ENCODE peak calls at places on chromosomes 6 and 20, in six cellular contexts. U, R, J, O, K and L are unnamed samples.

GRCh38 chr6:158911746-158912158 is 88.2 kb downstream of the RSPH3 start:
- DNase-seq in U (no peak), R (no peak), J (no peak), O (no peak), K (no peak), L (no peak)

GRCh38 chr20:64099880-64100565 is 7.3 kb downstream of the NPBWR2 start:
- DNase-seq in U (no peak), R (no peak), J (no peak), O (no peak), K (no peak), L (no peak)

GRCh38 chr20:56629464-56630085 is 469 bp downstream of the TFAP2C start:
- DNase-seq in U (no peak), R (no peak), J (no peak), O (no peak), K (no peak), L (no peak)

GRCh38 chr6:46940433-46941226 is 18.9 kb upstream of the ADGRF5 start:
- DNase-seq in U (no peak), R (no peak), J (no peak), O (no peak), K (no peak), L (no peak)

GRCh38 chr6:47238456-47238995 is 71.2 kb downstream of the TNFRSF21 start:
- DNase-seq in U (no peak), R (no peak), J (no peak), O (no peak), K (no peak), L (no peak)

GRCh38 chr6:37555040-37555781 is 55.5 kb upstream of the CCDC167 start:
- DNase-seq in U (no peak), R (no peak), J (no peak), O (no peak), K (no peak), L (no peak)

GRCh38 chr20:34632870-34633452 is 43.9 kb downstream of the PIGU start:
- DNase-seq in U (no peak), R (no peak), J (no peak), O (no peak), K (no peak), L (no peak)

GRCh38 chr20:815914-816606 is 17.5 kb upstream of the FAM110A start:
- DNase-seq in U (peak; percentile 59), R (peak; percentile 53), J (peak; percentile 46), O (peak; percentile 76), K (peak; percentile 56), L (peak; percentile 68)

GRCh38 chr6:166112580-166112979 is 55.1 kb downstream of the TBXT start:
- DNase-seq in U (no peak), R (no peak), J (no peak), O (no peak), K (no peak), L (no peak)

GRCh38 chr20:50220894-50221266 is 30.2 kb downstream of the CEBPB start:
- DNase-seq in U (no peak), R (no peak), J (no peak), O (no peak), K (no peak), L (no peak)

GRCh38 chr20:5088688-5089087 is 31.1 kb downstream of the PCNA start:
- DNase-seq in U (no peak), R (no peak), J (no peak), O (no peak), K (no peak), L (no peak)

GRCh38 chr6:67210450-67210849 is 1424.6 kb upstream of the ADGRB3 start:
- DNase-seq in U (no peak), R (no peak), J (no peak), O (no peak), K (no peak), L (no peak)

GRCh38 chr6:9979996-9980395 is 434.9 kb downstream of the TFAP2A start:
- DNase-seq in U (no peak), R (no peak), J (no peak), O (no peak), K (no peak), L (no peak)

GRCh38 chr6:2976571-2977085 is 5.3 kb upstream of the SERPINB6 start:
- DNase-seq in U (no peak), R (no peak), J (no peak), O (no peak), K (no peak), L (no peak)

GRCh38 chr20:20331796-20332195 is 36.1 kb upstream of the INSM1 start:
- DNase-seq in U (no peak), R (no peak), J (no peak), O (no peak), K (no peak), L (no peak)

GRCh38 chr6:804771-805170 is 111.8 kb upstream of the EXOC2 start:
- DNase-seq in U (no peak), R (no peak), J (no peak), O (no peak), K (no peak), L (no peak)

GRCh38 chr6:160500639-160501038 is 152.5 kb downstream of the SLC22A3 start:
- DNase-seq in U (no peak), R (no peak), J (no peak), O (no peak), K (no peak), L (no peak)

GRCh38 chr6:14092861-14093789 is 24.4 kb upstream of the CD83 start:
- DNase-seq in U (no peak), R (no peak), J (no peak), O (no peak), K (no peak), L (no peak)

GRCh38 chr6:135088818-135089809 is 34.5 kb upstream of the HBS1L start:
- DNase-seq in U (no peak), R (no peak), J (no peak), O (no peak), K (peak; percentile 13), L (no peak)

GRCh38 chr20:17969276-17969883 is 562 bp downstream of the MGME1 start:
- DNase-seq in U (peak; percentile 50), R (no peak), J (no peak), O (no peak), K (no peak), L (no peak)

GRCh38 chr20:62088258-62089127 is 22.8 kb upstream of the TAF4 start:
- DNase-seq in U (peak; percentile 38), R (no peak), J (no peak), O (no peak), K (peak; percentile 86), L (no peak)

GRCh38 chr6:51473996-51474975 is 613.1 kb downstream of the PKHD1 start:
- DNase-seq in U (no peak), R (no peak), J (no peak), O (no peak), K (no peak), L (no peak)

GRCh38 chr6:147765541-147765940 is 257.1 kb downstream of the SAMD5 start:
- DNase-seq in U (no peak), R (no peak), J (no peak), O (no peak), K (no peak), L (no peak)

GRCh38 chr6:133892444-133893323 is 3.8 kb downstream of the TCF21 start:
- DNase-seq in U (no peak), R (peak; percentile 59), J (no peak), O (no peak), K (no peak), L (no peak)

GRCh38 chr6:133956413-133957049 is 3.5 kb downstream of the TBPL1 start:
- DNase-seq in U (no peak), R (no peak), J (no peak), O (no peak), K (no peak), L (no peak)

GRCh38 chr6:48835421-48835958 is 627.6 kb downstream of the MMUT start:
- DNase-seq in U (no peak), R (no peak), J (no peak), O (no peak), K (no peak), L (no peak)

GRCh38 chr6:150247803-150248202 is 105.0 kb downstream of the PPP1R14C start:
- DNase-seq in U (no peak), R (no peak), J (no peak), O (no peak), K (no peak), L (no peak)

GRCh38 chr6:161836643-161837448 is 563.0 kb upstream of the AGPAT4 start:
- DNase-seq in U (peak; percentile 31), R (no peak), J (no peak), O (no peak), K (peak; percentile 7), L (peak; percentile 36)

GRCh38 chr20:24194133-24194532 is 205.6 kb upstream of the GGTLC1 start:
- DNase-seq in U (no peak), R (no peak), J (no peak), O (no peak), K (no peak), L (no peak)

GRCh38 chr20:21609221-21609620 is 95.4 kb upstream of the NKX2-2 start:
- DNase-seq in U (no peak), R (no peak), J (no peak), O (no peak), K (no peak), L (no peak)

GRCh38 chr6:29924731-29925130 is 17.6 kb upstream of the HLA-A start:
- DNase-seq in U (no peak), R (no peak), J (no peak), O (no peak), K (peak; percentile 51), L (no peak)

GRCh38 chr6:11431455-11431937 is 106.1 kb upstream of the TMEM170B start:
- DNase-seq in U (no peak), R (no peak), J (no peak), O (no peak), K (no peak), L (no peak)
- H3K4me1 ChIP-seq in U (peaks cover 20% of the 10 kb centered on the region), R (no peaks in the 10 kb centered on the region), J (peaks cover 62% of the 10 kb centered on the region), O (peaks cover 73% of the 10 kb centered on the region), K (peaks cover 31% of the 10 kb centered on the region), L (peaks cover 43% of the 10 kb centered on the region)

GRCh38 chr20:46327557-46327956 is 19.3 kb upstream of the CDH22 start:
- DNase-seq in U (no peak), R (no peak), J (no peak), O (no peak), K (no peak), L (no peak)
- TF ChIP-seq CTCF in U (no peak), R (no peak), J (no peak), O (no peak), K (no peak), L (no peak)

GRCh38 chr20:52054123-52054522 is 137.5 kb downstream of the ZFP64 start:
- DNase-seq in U (no peak), R (no peak), J (no peak), O (no peak), K (no peak), L (no peak)
- H3K4me3 ChIP-seq in U (no peak overlapping the region), R (no peak overlapping the region), J (no peak overlapping the region), O (no peak overlapping the region), K (no peak overlapping the region), L (no peak overlapping the region)

GRCh38 chr6:138958595-138958994 is 29.5 kb downstream of the REPS1 start:
- DNase-seq in U (no peak), R (no peak), J (no peak), O (no peak), K (no peak), L (no peak)

GRCh38 chr6:138957903-138958302 is 30.1 kb downstream of the REPS1 start:
- DNase-seq in U (no peak), R (no peak), J (no peak), O (no peak), K (no peak), L (no peak)

GRCh38 chr6:138956244-138956924 is 31.7 kb downstream of the REPS1 start:
- DNase-seq in U (no peak), R (no peak), J (no peak), O (no peak), K (no peak), L (no peak)

GRCh38 chr6:138957484-138957883 is 30.6 kb downstream of the REPS1 start:
- DNase-seq in U (no peak), R (no peak), J (no peak), O (no peak), K (no peak), L (no peak)

GRCh38 chr6:138959521-138959920 is 28.5 kb downstream of the REPS1 start:
- DNase-seq in U (no peak), R (no peak), J (no peak), O (no peak), K (no peak), L (no peak)
- H3K4me1 ChIP-seq in U (peaks cover 21% of the 10 kb centered on the region), R (no peaks in the 10 kb centered on the region), J (peaks cover 66% of the 10 kb centered on the region), O (peaks cover 25% of the 10 kb centered on the region), K (no peaks in the 10 kb centered on the region), L (no peaks in the 10 kb centered on the region)